ENCODE peak calls at places on chromosomes 7 and 10, in seven cellular contexts. N, W, Z, T, E, A and S are unnamed samples.

GRCh38 chr10:101775273-101776131 is at the start of gene FGF8:
- DNase-seq in Z (peak), E (no peak), N (no peak), W (no peak), T (no peak), A (no peak), S (no peak)

GRCh38 chr10:4241724-4242345 is 456.8 kb upstream of the KLF6 start:
- DNase-seq in T (peak), Z (peak), N (no peak), E (no peak), A (no peak), W (no peak), S (no peak)

GRCh38 chr10:24114561-24114960 is 94.4 kb upstream of the KIAA1217 start:
- DNase-seq in T (no peak), W (peak), N (no peak), A (no peak), E (no peak), Z (no peak), S (no peak)

GRCh38 chr10:132451506-132452215 is 54.7 kb downstream of the PWWP2B start:
- DNase-seq in E (no peak), T (no peak), W (no peak), N (no peak), A (peak), Z (no peak), S (no peak)

GRCh38 chr7:22417841-22418240 is 60.9 kb upstream of the RAPGEF5 start:
- DNase-seq in E (no peak), A (no peak), Z (no peak), N (no peak), W (no peak), T (no peak), S (no peak)

GRCh38 chr7:55074008-55074499 is 55.2 kb downstream of the EGFR start:
- DNase-seq in W (peak), A (no peak), Z (peak), T (peak), E (peak), N (peak), S (no peak)

GRCh38 chr10:67550042-67550441 is 146.0 kb downstream of the CTNNA3 start:
- DNase-seq in W (no peak), Z (no peak), A (no peak), N (no peak), T (peak), E (no peak), S (no peak)

GRCh38 chr7:139683137-139683871 is 94.5 kb downstream of the HIPK2 start:
- DNase-seq in W (no peak), E (no peak), Z (peak), A (no peak), N (no peak), T (peak), S (no peak)

GRCh38 chr10:58637372-58637771 is 124.7 kb downstream of the BICC1 start:
- DNase-seq in Z (peak), E (no peak), W (no peak), T (peak), N (no peak), A (no peak), S (no peak)

GRCh38 chr10:110615057-110615630 is 29.0 kb upstream of the RBM20 start:
- DNase-seq in Z (peak), T (no peak), A (no peak), N (no peak), W (no peak), E (no peak), S (no peak)

GRCh38 chr7:71272509-71273214 is 140.7 kb downstream of the GALNT17 start:
- DNase-seq in T (no peak), E (no peak), A (no peak), N (no peak), Z (no peak), W (no peak), S (no peak)

GRCh38 chr7:139231513-139232376 is 708 bp downstream of the UBN2 start:
- DNase-seq in A (peak), T (no peak), Z (peak), E (peak), W (peak), N (peak), S (peak)

GRCh38 chr10:117226813-117227451 is 14.0 kb upstream of the SLC18A2 start:
- DNase-seq in A (peak), W (peak), T (peak), E (no peak), Z (peak), N (no peak), S (no peak)

GRCh38 chr7:52735656-52736055 is 299.8 kb upstream of the POM121L12 start:
- DNase-seq in E (no peak), A (no peak), T (no peak), Z (no peak), W (no peak), N (no peak), S (no peak)

GRCh38 chr10:6595499-6595898 is 15.4 kb upstream of the PRKCQ start:
- DNase-seq in Z (no peak), W (no peak), N (no peak), E (no peak), T (no peak), A (no peak), S (no peak)

GRCh38 chr10:94630017-94630688 is 53.4 kb upstream of the CYP2C18 start:
- DNase-seq in A (no peak), E (no peak), Z (peak), N (no peak), T (peak), W (peak), S (no peak)

GRCh38 chr10:104080762-104081161 is 4.9 kb downstream of the COL17A1 start:
- DNase-seq in E (peak), Z (no peak), T (peak), W (peak), A (no peak), N (peak), S (no peak)

GRCh38 chr10:75352650-75353049 is 48.9 kb downstream of the ZNF503 start:
- DNase-seq in A (no peak), T (peak), Z (no peak), E (no peak), N (no peak), W (no peak), S (no peak)

GRCh38 chr7:41975854-41976253 is 261.2 kb downstream of the GLI3 start:
- DNase-seq in N (no peak), W (no peak), T (peak), E (no peak), A (no peak), Z (no peak), S (no peak)

GRCh38 chr10:122462533-122463465 is 1.4 kb downstream of the HTRA1 start:
- DNase-seq in W (no peak), A (no peak), T (peak), Z (peak), E (no peak), N (peak), S (no peak)

GRCh38 chr7:142646274-142646895 is 102.9 kb upstream of the PRSS1 start:
- DNase-seq in N (no peak), W (peak), Z (no peak), T (no peak), E (no peak), A (no peak), S (no peak)

GRCh38 chr7:2566890-2567662 is 8.3 kb downstream of the IQCE start:
- DNase-seq in E (peak), A (peak), Z (no peak), W (no peak), N (peak), T (no peak), S (no peak)

GRCh38 chr7:91286432-91286831 is 22.2 kb downstream of the FZD1 start:
- DNase-seq in T (no peak), N (no peak), A (no peak), E (no peak), W (peak), Z (no peak), S (no peak)

GRCh38 chr10:122237326-122237725 is 33.8 kb upstream of the BTBD16 start:
- DNase-seq in T (no peak), Z (no peak), E (no peak), A (peak), W (no peak), N (no peak), S (no peak)

GRCh38 chr10:6580279-6581029 is 378 bp upstream of the PRKCQ start:
- DNase-seq in W (peak), T (peak), E (peak), Z (peak), A (peak), N (peak), S (peak)